ENCODE peak calls at places on chromosome 15, in four cellular contexts. R is activated naive CD4-positive, alpha-beta T cell treated with anti-CD3 and anti-CD28 coated beads, Interleukin-2, amount 50 U/mL, for 72 hours; M is RWPE2; B is activated CD8-positive, alpha-beta T cell treated with anti-CD3 and anti-CD28 coated beads for 36 hours. X is an unnamed sample.

GRCh38 chr15:41870689-41871081 is 23.2 kb downstream of the SPTBN5 start:
- ATAC-seq in R (peak), M (peak), B (peak), X (peak)

GRCh38 chr15:99257107-99257750 is 5.9 kb downstream of the LRRC28 start:
- ATAC-seq in R (no peak), M (no peak), B (no peak), X (no peak)

GRCh38 chr15:59369597-59369996 is 3.1 kb downstream of the MYO1E start:
- ATAC-seq in R (peak), M (peak), B (no peak), X (no peak)

GRCh38 chr15:101264911-101265641 is 12.2 kb downstream of the SELENOS start:
- ATAC-seq in R (no peak), M (no peak), B (no peak), X (no peak)

GRCh38 chr15:36826948-36827347 is 247.5 kb downstream of the CDIN1 start:
- ATAC-seq in R (no peak), M (no peak), B (no peak), X (no peak)

GRCh38 chr15:62051166-62051565 is 9.1 kb downstream of the VPS13C start:
- ATAC-seq in R (no peak), M (no peak), B (no peak), X (no peak)

GRCh38 chr15:73870700-73871408 is 2.5 kb upstream of the TBC1D21 start:
- ATAC-seq in R (no peak), M (peak), B (no peak), X (no peak)

GRCh38 chr15:83107841-83108181 is 366 bp downstream of the TM6SF1 start:
- ATAC-seq in R (peak), M (peak), B (no peak), X (no peak)

GRCh38 chr15:60059186-60059585 is 55.1 kb downstream of the FOXB1 start:
- ATAC-seq in R (no peak), M (peak), B (no peak), X (no peak)

GRCh38 chr15:77667351-77667750 is 34.6 kb upstream of the LINGO1 start:
- ATAC-seq in R (no peak), M (no peak), B (no peak), X (no peak)

GRCh38 chr15:77568960-77569646 is 63.6 kb downstream of the LINGO1 start:
- ATAC-seq in R (no peak), M (peak), B (no peak), X (no peak)

GRCh38 chr15:74010929-74011540 is 16.5 kb downstream of the PML start:
- ATAC-seq in R (no peak), M (peak), B (no peak), X (no peak)

GRCh38 chr15:99732711-99733267 is 448 bp downstream of the LYSMD4 start:
- ATAC-seq in R (no peak), M (peak), B (no peak), X (peak)

GRCh38 chr15:28955686-28956421 is 70.1 kb downstream of the APBA2 start:
- ATAC-seq in R (peak), M (no peak), B (no peak), X (peak)

GRCh38 chr15:33068531-33068990 is 126.0 kb downstream of the FMN1 start:
- ATAC-seq in R (no peak), M (peak), B (no peak), X (no peak)

GRCh38 chr15:28969511-28970085 is 83.8 kb downstream of the APBA2 start:
- ATAC-seq in R (no peak), M (no peak), B (no peak), X (no peak)

GRCh38 chr15:89543389-89543788 is 31.9 kb upstream of the TICRR start:
- ATAC-seq in R (no peak), M (no peak), B (no peak), X (no peak)

GRCh38 chr15:96064351-96064756 is 266.1 kb upstream of the NR2F2 start:
- ATAC-seq in R (no peak), M (peak), B (no peak), X (no peak)

GRCh38 chr15:45200001-45200798 is 12.4 kb upstream of the SHF start:
- ATAC-seq in R (peak), M (peak), B (peak), X (peak)

GRCh38 chr15:77717592-77717991 is 84.9 kb upstream of the LINGO1 start:
- ATAC-seq in R (no peak), M (peak), B (no peak), X (no peak)

GRCh38 chr15:49468440-49468839 is 45.4 kb downstream of the FGF7 start:
- ATAC-seq in R (no peak), M (peak), B (no peak), X (no peak)

GRCh38 chr15:40234783-40235182 is 4.1 kb upstream of the PAK6 start:
- ATAC-seq in R (no peak), M (peak), B (no peak), X (no peak)

GRCh38 chr15:98599911-98600685 is 48.2 kb upstream of the IGF1R start:
- ATAC-seq in R (peak), M (peak), B (peak), X (peak)

GRCh38 chr15:83890584-83890983 is 236.7 kb downstream of the ADAMTSL3 start:
- ATAC-seq in R (no peak), M (peak), B (no peak), X (no peak)

GRCh38 chr15:89230277-89230676 is 8.9 kb upstream of the RLBP1 start:
- ATAC-seq in R (no peak), M (peak), B (no peak), X (no peak)

GRCh38 chr15:70892912-70893560 is 410 bp downstream of the LRRC49 start:
- ATAC-seq in R (peak), M (peak), B (no peak), X (no peak)

X was measured in activated CD4-positive, CD25-positive, alpha-beta regulatory T cell treated with anti-CD3 and anti-CD28 coated beads, Interleukin-2, amount 50 U/mL, for 24 hours.